ENCODE peak calls at places on chromosome 9, in five cellular contexts. One of them, this sample, is unnamed.

GRCh38 chr9:117725426-117725887 is 21.3 kb downstream of the TLR4 start:
- DNase-seq in CD4-positive, CD25-positive, alpha-beta regulatory T cell: no peak
- DNase-seq in fibroblast of lung: no peak
- DNase-seq in MM.1S: no peak
- DNase-seq in aorta: no peak
- DNase-seq in this sample: no peak

GRCh38 chr9:83420486-83420885 is 117.7 kb downstream of the FRMD3 start:
- DNase-seq in fibroblast of lung: no peak
- DNase-seq in MM.1S: no peak
- DNase-seq in aorta: no peak
- DNase-seq in CD4-positive, CD25-positive, alpha-beta regulatory T cell: no peak
- DNase-seq in this sample: no peak

GRCh38 chr9:90014421-90014820 is 409.6 kb downstream of the GADD45G start:
- DNase-seq in fibroblast of lung: no peak
- DNase-seq in CD4-positive, CD25-positive, alpha-beta regulatory T cell: no peak
- DNase-seq in MM.1S: no peak
- DNase-seq in aorta: no peak
- DNase-seq in this sample: no peak

GRCh38 chr9:37941253-37941652 is 37.3 kb upstream of the SLC25A51 start:
- DNase-seq in fibroblast of lung: no peak
- DNase-seq in aorta: no peak
- DNase-seq in MM.1S: no peak
- DNase-seq in CD4-positive, CD25-positive, alpha-beta regulatory T cell: no peak
- DNase-seq in this sample: no peak

GRCh38 chr9:110911659-110912473 is 126.4 kb downstream of the LPAR1 start:
- DNase-seq in aorta: no peak
- DNase-seq in MM.1S: no peak
- DNase-seq in fibroblast of lung: peak; percentile 89
- DNase-seq in CD4-positive, CD25-positive, alpha-beta regulatory T cell: no peak
- DNase-seq in this sample: no peak

GRCh38 chr9:134595014-134595413 is 46.6 kb upstream of the COL5A1 start:
- DNase-seq in CD4-positive, CD25-positive, alpha-beta regulatory T cell: no peak
- DNase-seq in fibroblast of lung: no peak
- DNase-seq in aorta: no peak
- DNase-seq in MM.1S: no peak
- DNase-seq in this sample: no peak

GRCh38 chr9:8856686-8857329 is 1057.2 kb upstream of the DMAC1 start:
- DNase-seq in CD4-positive, CD25-positive, alpha-beta regulatory T cell: no peak
- DNase-seq in MM.1S: no peak
- DNase-seq in fibroblast of lung: no peak
- DNase-seq in aorta: no peak
- DNase-seq in this sample: no peak

GRCh38 chr9:71716138-71716909 is 52.0 kb downstream of the CEMIP2 start:
- DNase-seq in fibroblast of lung: peak; percentile 52
- DNase-seq in CD4-positive, CD25-positive, alpha-beta regulatory T cell: no peak
- DNase-seq in MM.1S: peak; percentile 11
- DNase-seq in aorta: no peak
- DNase-seq in this sample: no peak

GRCh38 chr9:96875460-96876142 is 21.3 kb upstream of the ZNF782 start:
- DNase-seq in CD4-positive, CD25-positive, alpha-beta regulatory T cell: peak; percentile 13
- DNase-seq in aorta: peak; percentile 48
- DNase-seq in fibroblast of lung: peak; percentile 83
- DNase-seq in MM.1S: peak; percentile 89
- DNase-seq in this sample: peak; percentile 81

GRCh38 chr9:16223074-16223871 is 647.2 kb downstream of the BNC2 start:
- DNase-seq in aorta: no peak
- DNase-seq in fibroblast of lung: peak; percentile 51
- DNase-seq in CD4-positive, CD25-positive, alpha-beta regulatory T cell: no peak
- DNase-seq in MM.1S: no peak
- DNase-seq in this sample: no peak

GRCh38 chr9:76717611-76718010 is 46.6 kb upstream of the PCA3 start:
- DNase-seq in MM.1S: no peak
- DNase-seq in fibroblast of lung: no peak
- DNase-seq in CD4-positive, CD25-positive, alpha-beta regulatory T cell: no peak
- DNase-seq in aorta: peak; percentile 50
- DNase-seq in this sample: no peak

GRCh38 chr9:93600504-93600903 is 24.1 kb downstream of the PHF2 start:
- DNase-seq in CD4-positive, CD25-positive, alpha-beta regulatory T cell: peak; percentile 42
- DNase-seq in MM.1S: no peak
- DNase-seq in fibroblast of lung: no peak
- DNase-seq in aorta: peak; percentile 26
- DNase-seq in this sample: no peak

GRCh38 chr9:33946779-33947535 is 101.7 kb downstream of the UBAP2 start:
- DNase-seq in MM.1S: no peak
- DNase-seq in CD4-positive, CD25-positive, alpha-beta regulatory T cell: no peak
- DNase-seq in fibroblast of lung: peak; percentile 96
- DNase-seq in aorta: no peak
- DNase-seq in this sample: no peak

GRCh38 chr9:79757906-79758669 is 186.3 kb downstream of the TLE4 start:
- DNase-seq in aorta: no peak
- DNase-seq in CD4-positive, CD25-positive, alpha-beta regulatory T cell: peak; percentile 4
- DNase-seq in MM.1S: no peak
- DNase-seq in fibroblast of lung: peak; percentile 33
- DNase-seq in this sample: no peak

GRCh38 chr9:3828495-3828894 is 302.7 kb upstream of the RFX3 start:
- DNase-seq in fibroblast of lung: no peak
- DNase-seq in MM.1S: no peak
- DNase-seq in aorta: no peak
- DNase-seq in CD4-positive, CD25-positive, alpha-beta regulatory T cell: no peak
- DNase-seq in this sample: no peak

GRCh38 chr9:38332625-38333024 is 59.9 kb upstream of the ALDH1B1 start:
- DNase-seq in CD4-positive, CD25-positive, alpha-beta regulatory T cell: no peak
- DNase-seq in fibroblast of lung: no peak
- DNase-seq in MM.1S: no peak
- DNase-seq in aorta: no peak
- DNase-seq in this sample: no peak

GRCh38 chr9:131404987-131405386 is 11.1 kb downstream of the PRRC2B start:
- DNase-seq in aorta: peak; percentile 32
- DNase-seq in fibroblast of lung: no peak
- DNase-seq in MM.1S: no peak
- DNase-seq in CD4-positive, CD25-positive, alpha-beta regulatory T cell: no peak
- DNase-seq in this sample: no peak

GRCh38 chr9:15501803-15502202 is 9.0 kb downstream of the PSIP1 start:
- DNase-seq in MM.1S: no peak
- DNase-seq in aorta: no peak
- DNase-seq in CD4-positive, CD25-positive, alpha-beta regulatory T cell: no peak
- DNase-seq in fibroblast of lung: no peak
- DNase-seq in this sample: no peak

GRCh38 chr9:2017209-2017458 is 2.0 kb downstream of the SMARCA2 start:
- DNase-seq in CD4-positive, CD25-positive, alpha-beta regulatory T cell: no peak
- DNase-seq in fibroblast of lung: no peak
- DNase-seq in MM.1S: no peak
- DNase-seq in aorta: no peak
- DNase-seq in this sample: no peak

GRCh38 chr9:5714501-5715401 is 85.8 kb downstream of the RIC1 start:
- DNase-seq in aorta: no peak
- DNase-seq in fibroblast of lung: peak; percentile 43
- DNase-seq in CD4-positive, CD25-positive, alpha-beta regulatory T cell: no peak
- DNase-seq in MM.1S: no peak
- DNase-seq in this sample: peak; percentile 33

GRCh38 chr9:124503713-124504529 is 3.3 kb downstream of the NR5A1 start:
- DNase-seq in aorta: no peak
- DNase-seq in CD4-positive, CD25-positive, alpha-beta regulatory T cell: no peak
- DNase-seq in MM.1S: no peak
- DNase-seq in fibroblast of lung: no peak
- DNase-seq in this sample: no peak

GRCh38 chr9:36144322-36145206 is 8.0 kb downstream of the GLIPR2 start:
- DNase-seq in aorta: no peak
- DNase-seq in CD4-positive, CD25-positive, alpha-beta regulatory T cell: peak; percentile 45
- DNase-seq in MM.1S: peak; percentile 39
- DNase-seq in fibroblast of lung: no peak
- DNase-seq in this sample: no peak
- H3K4me1 ChIP-seq in aorta: peaks cover 4% of the 10 kb centered on the region
- H3K4me1 ChIP-seq in CD4-positive, CD25-positive, alpha-beta regulatory T cell: peaks cover 92% of the 10 kb centered on the region
- H3K4me1 ChIP-seq in MM.1S: peaks cover 76% of the 10 kb centered on the region
- H3K4me1 ChIP-seq in fibroblast of lung: peaks cover 20% of the 10 kb centered on the region
- H3K4me1 ChIP-seq in this sample: no peaks in the 10 kb centered on the region

GRCh38 chr9:127392166-127392565 is 4.8 kb upstream of the SLC2A8 start:
- DNase-seq in CD4-positive, CD25-positive, alpha-beta regulatory T cell: no peak
- DNase-seq in aorta: no peak
- DNase-seq in MM.1S: no peak
- DNase-seq in fibroblast of lung: no peak
- DNase-seq in this sample: no peak
- H3K4me1 ChIP-seq in CD4-positive, CD25-positive, alpha-beta regulatory T cell: peaks cover 28% of the 10 kb centered on the region
- H3K4me1 ChIP-seq in aorta: no peaks in the 10 kb centered on the region
- H3K4me1 ChIP-seq in MM.1S: peaks cover 13% of the 10 kb centered on the region
- H3K4me1 ChIP-seq in fibroblast of lung: peaks cover 10% of the 10 kb centered on the region
- H3K4me1 ChIP-seq in this sample: no peaks in the 10 kb centered on the region

DNA sequence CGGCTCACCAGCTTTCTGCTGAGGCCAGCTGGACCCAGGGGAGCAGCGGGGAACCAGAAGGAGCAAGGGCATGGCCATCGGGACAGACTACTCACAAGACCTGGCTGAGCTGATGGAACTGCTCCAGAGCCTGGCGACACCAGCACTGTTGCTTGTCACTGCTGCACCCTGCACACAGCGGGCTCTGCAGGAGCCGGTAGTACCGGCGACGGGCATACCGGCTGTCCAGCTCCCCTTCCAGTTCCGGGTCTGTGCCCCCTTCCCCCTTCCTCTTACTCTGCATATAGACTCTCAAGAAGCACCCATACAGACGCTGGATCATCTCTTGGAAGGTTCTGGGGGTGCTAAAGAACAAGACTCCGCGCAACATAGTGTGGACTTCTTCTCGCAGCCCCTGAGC is 974 bp downstream of the ANAPC2 start:
- DNase-seq in MM.1S: no peak
- DNase-seq in CD4-positive, CD25-positive, alpha-beta regulatory T cell: no peak
- DNase-seq in aorta: no peak
- DNase-seq in fibroblast of lung: no peak
- DNase-seq in this sample: no peak
- H3K4me1 ChIP-seq in MM.1S: peaks cover 17% of the 10 kb centered on the region
- H3K4me1 ChIP-seq in CD4-positive, CD25-positive, alpha-beta regulatory T cell: peaks cover 39% of the 10 kb centered on the region
- H3K4me1 ChIP-seq in aorta: no peaks in the 10 kb centered on the region
- H3K4me1 ChIP-seq in fibroblast of lung: peaks cover 19% of the 10 kb centered on the region
- H3K4me1 ChIP-seq in this sample: peaks cover 18% of the 10 kb centered on the region

GRCh38 chr9:24487250-24487861 is 58.3 kb downstream of the IZUMO3 start:
- DNase-seq in aorta: no peak
- DNase-seq in CD4-positive, CD25-positive, alpha-beta regulatory T cell: no peak
- DNase-seq in fibroblast of lung: peak; percentile 2
- DNase-seq in MM.1S: no peak
- DNase-seq in this sample: no peak
- H3K4me1 ChIP-seq in aorta: no peaks in the 10 kb centered on the region
- H3K4me1 ChIP-seq in CD4-positive, CD25-positive, alpha-beta regulatory T cell: no peaks in the 10 kb centered on the region
- H3K4me1 ChIP-seq in fibroblast of lung: no peaks in the 10 kb centered on the region
- H3K4me1 ChIP-seq in MM.1S: no peaks in the 10 kb centered on the region
- H3K4me1 ChIP-seq in this sample: no peaks in the 10 kb centered on the region

This sample was measured in cardiac muscle cell.